ENCODE peak calls at places on chromosomes 12 and 14, in four cellular contexts. Q is left ventricle myocardium inferior, F is astrocyte of the cerebellum, V is uterus. B is an unnamed sample.

GRCh38 chr12:122031342-122032216 is 9.9 kb downstream of the BCL7A start:
- DNase-seq in Q (peak), F (no peak), V (peak), B (no peak)

GRCh38 chr14:64990939-64991338 is 4.2 kb downstream of the FNTB start:
- DNase-seq in Q (no peak), F (no peak), V (no peak), B (no peak)

GRCh38 chr12:107610030-107610859 is 75.4 kb upstream of the PWP1 start:
- DNase-seq in Q (no peak), F (peak), V (no peak), B (no peak)

GRCh38 chr12:116459921-116460666 is 99.1 kb upstream of the MAP1LC3B2 start:
- DNase-seq in Q (no peak), F (no peak), V (no peak), B (no peak)

GRCh38 chr14:56081139-56081538 is 37.1 kb upstream of the PELI2 start:
- DNase-seq in Q (no peak), F (no peak), V (no peak), B (no peak)

GRCh38 chr12:51059086-51059485 is 11.0 kb downstream of the LETMD1 start:
- DNase-seq in Q (no peak), F (no peak), V (no peak), B (no peak)

GRCh38 chr12:1839464-1839863 is 19.1 kb downstream of the LRTM2 start:
- DNase-seq in Q (no peak), F (no peak), V (no peak), B (no peak)

GRCh38 chr12:2013527-2014223 is 9.4 kb upstream of the DCP1B start:
- DNase-seq in Q (peak), F (no peak), V (peak), B (no peak)

GRCh38 chr12:37541356-37541755 is 775.2 kb upstream of the ALG10B start:
- DNase-seq in Q (no peak), F (no peak), V (no peak), B (no peak)

GRCh38 chr14:91317381-91318313 is 73.1 kb upstream of the GPR68 start:
- DNase-seq in Q (peak), F (no peak), V (peak), B (no peak)

GRCh38 chr14:89247457-89248122 is 169.4 kb downstream of the FOXN3 start:
- DNase-seq in Q (no peak), F (no peak), V (no peak), B (no peak)

GRCh38 chr12:20011200-20011599 is 357.1 kb upstream of the PDE3A start:
- DNase-seq in Q (no peak), F (peak), V (no peak), B (no peak)

GRCh38 chr14:91732439-91732838 is 553 bp upstream of the CATSPERB start:
- DNase-seq in Q (no peak), F (no peak), V (no peak), B (no peak)

GRCh38 chr12:122614839-122615238 is 87.8 kb downstream of the KNTC1 start:
- DNase-seq in Q (no peak), F (no peak), V (no peak), B (peak)

GRCh38 chr12:107594995-107595394 is 90.6 kb upstream of the PWP1 start:
- DNase-seq in Q (no peak), F (no peak), V (no peak), B (no peak)

GRCh38 chr14:69863083-69863482 is 16.1 kb upstream of the SMOC1 start:
- DNase-seq in Q (no peak), F (no peak), V (no peak), B (no peak)

GRCh38 chr12:20653871-20654270 is 41.3 kb upstream of the SLCO1C1 start:
- DNase-seq in Q (no peak), F (no peak), V (no peak), B (no peak)

GRCh38 chr12:2229661-2230539 is 177.1 kb downstream of the CACNA1C start:
- DNase-seq in Q (no peak), F (no peak), V (no peak), B (no peak)

GRCh38 chr12:101759396-101760047 is 20.3 kb upstream of the SYCP3 start:
- DNase-seq in Q (no peak), F (no peak), V (no peak), B (no peak)

GRCh38 chr14:68683326-68683725 is 109.5 kb downstream of the ZFP36L1 start:
- DNase-seq in Q (no peak), F (no peak), V (no peak), B (no peak)

GRCh38 chr14:75832621-75833297 is 149.0 kb downstream of the TGFB3 start:
- DNase-seq in Q (no peak), F (peak), V (no peak), B (no peak)

GRCh38 chr12:53201170-53201541 is 5.9 kb downstream of the ITGB7 start:
- DNase-seq in Q (no peak), F (no peak), V (no peak), B (no peak)

GRCh38 chr12:94599189-94599588 is 51.2 kb downstream of the TMCC3 start:
- DNase-seq in Q (no peak), F (no peak), V (no peak), B (no peak)

GRCh38 chr14:21795456-21795855 is 121.8 kb upstream of the OR4E1 start:
- DNase-seq in Q (no peak), F (no peak), V (no peak), B (no peak)

GRCh38 chr12:125310461-125310860 is 245.2 kb downstream of the AACS start:
- DNase-seq in Q (no peak), F (no peak), V (no peak), B (no peak)

GRCh38 chr12:50192908-50193307 is 25.7 kb upstream of the CERS5 start:
- DNase-seq in Q (no peak), F (no peak), V (no peak), B (no peak)

GRCh38 chr14:105433161-105433605 is 13.6 kb downstream of the MTA1 start:
- DNase-seq in Q (no peak), F (no peak), V (no peak), B (no peak)

GRCh38 chr14:38139926-38140325 is 67.8 kb upstream of the SSTR1 start:
- DNase-seq in Q (no peak), F (no peak), V (no peak), B (no peak)

GRCh38 chr14:38145142-38145541 is 62.6 kb upstream of the SSTR1 start:
- DNase-seq in Q (no peak), F (no peak), V (no peak), B (no peak)

GRCh38 chr14:38143170-38143569 is 64.5 kb upstream of the SSTR1 start:
- DNase-seq in Q (no peak), F (no peak), V (no peak), B (no peak)

GRCh38 chr14:38138581-38139138 is 69.0 kb upstream of the SSTR1 start:
- DNase-seq in Q (no peak), F (no peak), V (no peak), B (no peak)

GRCh38 chr14:38143651-38144505 is 63.8 kb upstream of the SSTR1 start:
- DNase-seq in Q (no peak), F (peak), V (no peak), B (peak)
- H3K4me3 ChIP-seq in Q (no peak), F (no peak), V (no peak), B (peak)

DNA sequence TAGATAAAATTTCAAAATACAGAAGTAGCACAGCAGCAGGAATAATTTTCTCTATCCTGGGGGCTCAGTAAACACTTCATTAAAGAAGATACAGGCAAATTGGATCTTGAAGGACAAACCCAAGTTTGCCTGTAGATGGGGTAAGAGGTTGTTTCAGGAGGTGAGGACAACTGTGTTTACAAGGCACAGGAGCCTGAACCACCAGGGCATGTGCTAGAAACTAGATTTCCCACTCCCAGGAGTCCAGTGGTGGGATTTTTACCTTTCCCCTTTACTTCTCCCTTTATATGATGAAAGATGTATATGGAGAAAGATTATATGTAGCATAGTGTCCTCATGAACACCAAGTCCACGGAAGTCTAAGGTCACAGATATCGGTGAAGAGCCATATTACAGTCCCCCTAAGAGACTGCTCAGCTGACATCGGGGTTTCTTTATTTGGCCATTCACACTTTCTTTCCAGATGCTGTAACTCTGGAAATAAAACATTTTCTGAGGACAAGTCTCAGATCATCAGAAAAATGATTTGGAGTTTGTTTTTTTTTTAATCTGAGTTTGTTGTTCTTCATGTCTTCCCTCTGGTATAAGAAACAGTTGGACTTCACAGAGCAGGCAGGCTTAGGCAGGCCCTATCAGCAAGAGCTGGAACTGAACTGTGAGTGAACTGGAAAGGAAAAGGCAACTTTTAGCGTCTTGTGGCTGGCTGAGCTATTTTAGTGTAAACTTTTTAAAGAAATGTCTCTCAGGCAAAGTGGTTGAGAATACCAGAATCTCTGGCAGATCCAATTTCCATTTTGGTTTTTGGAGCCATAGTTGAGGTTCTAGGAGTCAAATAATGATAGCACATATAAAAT is 8.0 kb upstream of the EVL start:
- DNase-seq in Q (no peak), F (no peak), V (no peak), B (no peak)
- TF ChIP-seq CTCF in Q (peak), F (peak), V (peak), B (peak)

DNA sequence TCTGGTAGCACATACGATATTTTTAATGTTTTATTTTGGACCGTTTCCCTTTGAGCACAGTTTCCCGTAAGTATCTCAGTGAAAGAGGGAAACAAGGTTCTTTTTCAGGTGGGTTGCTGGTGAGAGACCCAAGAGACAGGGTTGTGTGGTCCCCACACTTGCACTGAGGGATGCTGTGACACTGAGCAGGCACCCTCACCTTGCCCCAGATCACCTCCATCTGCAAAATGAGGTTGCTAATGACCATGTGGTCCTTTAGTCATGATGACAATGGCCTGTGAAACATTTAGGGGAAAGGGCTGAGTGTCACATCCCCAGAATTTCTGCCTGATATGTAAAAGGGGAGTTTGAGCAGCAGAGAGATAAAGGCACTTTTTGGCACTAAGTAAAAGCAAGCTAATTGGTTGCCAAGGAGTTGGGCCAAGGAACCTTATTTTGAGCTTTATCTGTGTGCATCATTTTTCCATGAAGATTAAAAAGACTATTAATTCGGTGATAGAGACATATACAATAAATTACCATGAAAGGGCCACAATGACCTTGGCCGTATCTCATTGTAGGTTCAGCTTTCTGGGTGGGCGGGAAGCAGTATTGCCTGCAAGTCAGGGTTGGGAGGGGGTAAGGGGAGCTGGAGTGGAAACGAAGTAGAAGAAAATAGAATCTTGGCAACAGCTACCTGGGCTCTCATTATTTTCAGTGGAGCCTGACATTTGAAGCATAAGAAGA is 4.5 kb downstream of the CCND2 start:
- DNase-seq in Q (no peak), F (no peak), V (no peak), B (no peak)
- H3K4me3 ChIP-seq in Q (peak), F (no peak), V (no peak), B (no peak)

DNA sequence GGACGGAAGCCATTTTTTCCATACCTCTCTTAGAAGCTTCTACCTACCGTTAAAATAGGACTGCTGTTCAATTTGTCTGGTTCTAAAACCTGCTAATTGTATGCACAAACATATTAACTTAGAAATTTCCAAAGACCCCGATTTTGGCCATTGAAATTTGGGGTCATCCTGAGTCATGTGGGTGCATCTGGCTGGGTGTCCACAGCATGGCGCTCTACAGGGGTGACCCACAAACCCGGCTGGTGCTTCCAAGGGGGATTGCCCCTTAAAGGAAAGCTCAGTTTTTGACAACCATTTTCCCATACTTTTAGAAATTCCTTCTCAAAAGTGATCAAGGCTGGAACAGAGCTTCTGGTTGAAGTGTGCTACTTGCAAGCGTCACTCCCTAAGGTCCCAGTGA is 83.9 kb upstream of the EIF5 start:
- DNase-seq in Q (no peak), F (no peak), V (no peak), B (no peak)
- TF ChIP-seq CTCF in Q (no peak), F (no peak), V (no peak), B (no peak)

GRCh38 chr14:54775486-54776100 is 127.0 kb downstream of the GCH1 start:
- DNase-seq in Q (no peak), F (no peak), V (no peak), B (no peak)

GRCh38 chr14:54774824-54775223 is 127.8 kb downstream of the GCH1 start:
- DNase-seq in Q (no peak), F (no peak), V (no peak), B (no peak)

GRCh38 chr14:54777395-54777794 is 125.2 kb downstream of the GCH1 start:
- DNase-seq in Q (no peak), F (no peak), V (no peak), B (no peak)

GRCh38 chr14:54778618-54779017 is 124.0 kb downstream of the GCH1 start:
- DNase-seq in Q (peak), F (no peak), V (no peak), B (no peak)

GRCh38 chr14:54776361-54777001 is 126.1 kb downstream of the GCH1 start:
- DNase-seq in Q (peak), F (peak), V (no peak), B (no peak)
- H3K4me3 ChIP-seq in Q (peak), F (no peak), V (no peak), B (no peak)

GRCh38 chr12:76764856-76765255 is 941 bp downstream of the ZDHHC17 start:
- DNase-seq in Q (no peak), F (no peak), V (no peak), B (no peak)

GRCh38 chr12:76762556-76762955 is 1.4 kb upstream of the ZDHHC17 start:
- DNase-seq in Q (no peak), F (no peak), V (peak), B (no peak)

GRCh38 chr12:76765598-76765997 is 1.7 kb downstream of the ZDHHC17 start:
- DNase-seq in Q (no peak), F (no peak), V (no peak), B (no peak)

GRCh38 chr12:76766161-76766560 is 2.2 kb downstream of the ZDHHC17 start:
- DNase-seq in Q (no peak), F (no peak), V (no peak), B (no peak)

GRCh38 chr12:76763746-76764675 is at the start of gene ZDHHC17:
- DNase-seq in Q (peak), F (peak), V (peak), B (peak)
- TF ChIP-seq CTCF in Q (no peak), F (no peak), V (no peak), B (no peak)

DNA sequence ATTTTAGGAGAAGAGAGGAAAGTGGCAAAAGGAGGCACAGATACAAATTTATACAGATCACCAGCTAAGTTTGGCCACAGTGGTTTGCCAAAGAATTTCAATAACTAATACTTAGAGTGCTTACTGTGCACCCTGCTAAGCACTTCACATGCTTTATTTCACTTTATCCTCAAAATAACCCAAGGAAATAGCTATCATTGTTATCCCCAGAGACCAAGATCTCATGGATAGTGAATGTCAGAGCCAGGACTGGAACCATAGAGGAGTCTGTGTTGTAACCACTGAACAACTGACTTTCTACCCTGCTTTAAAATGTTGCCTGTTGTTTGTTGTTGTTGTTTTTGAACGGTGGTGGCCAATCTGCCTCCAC is 1.3 kb upstream of the TCP11L2 start:
- DNase-seq in Q (no peak), F (no peak), V (no peak), B (peak)
- H3K4me3 ChIP-seq in Q (peak), F (no peak), V (no peak), B (no peak)

B was measured in AG04449.